ENCODE peak calls at places on chromosomes 4 and X, in six cellular contexts. Q is upper lobe of right lung; E is adrenal gland; G is mammary epithelial cell; W is CD8-positive, alpha-beta T cell; P is aorta. R is an unnamed sample.

GRCh38 chr4:121226362-121226761 is 62.2 kb upstream of the TNIP3 start:
- DNase-seq in Q (no peak), E (no peak), G (peak; percentile 27), W (no peak), P (no peak), R (no peak)

GRCh38 chrX:105483011-105483410 is 262.5 kb upstream of the TEX13A start:
- DNase-seq in Q (no peak), E (no peak), G (peak; percentile 95), W (no peak), P (no peak), R (no peak)

GRCh38 chrX:115968436-115969252 is 201.9 kb upstream of the AGTR2 start:
- DNase-seq in Q (peak; percentile 76), E (no peak), G (peak; percentile 45), W (no peak), P (peak; percentile 61), R (no peak)

GRCh38 chr4:94603170-94603747 is 151.5 kb downstream of the PDLIM5 start:
- DNase-seq in Q (no peak), E (peak; percentile 40), G (peak; percentile 20), W (no peak), P (peak; percentile 52), R (no peak)

GRCh38 chr4:156950090-156950489 is 21.5 kb downstream of the PDGFC start:
- DNase-seq in Q (no peak), E (no peak), G (no peak), W (no peak), P (no peak), R (no peak)

GRCh38 chr4:156169861-156170260 is 216.2 kb upstream of the CTSO start:
- DNase-seq in Q (no peak), E (no peak), G (no peak), W (no peak), P (no peak), R (no peak)

GRCh38 chr4:158170691-158171455 is 2.0 kb downstream of the GASK1B start:
- DNase-seq in Q (peak; percentile 78), E (peak; percentile 86), G (peak; percentile 93), W (no peak), P (peak; percentile 90), R (no peak)

GRCh38 chr4:11470709-11471441 is 42.2 kb upstream of the HS3ST1 start:
- DNase-seq in Q (no peak), E (no peak), G (peak; percentile 91), W (no peak), P (no peak), R (peak; percentile 50)

GRCh38 chrX:43604753-43605152 is 51.3 kb upstream of the MAOA start:
- DNase-seq in Q (no peak), E (no peak), G (no peak), W (no peak), P (no peak), R (no peak)

GRCh38 chr4:174217273-174218126 is 66.0 kb downstream of the FBXO8 start:
- DNase-seq in Q (no peak), E (peak; percentile 43), G (peak; percentile 17), W (no peak), P (no peak), R (no peak)

GRCh38 chrX:79161655-79162054 is 17.2 kb downstream of the GPR174 start:
- DNase-seq in Q (no peak), E (no peak), G (no peak), W (peak; percentile 16), P (no peak), R (peak; percentile 85)

GRCh38 chr4:143357161-143357845 is 20.6 kb downstream of the GAB1 start:
- DNase-seq in Q (no peak), E (no peak), G (peak; percentile 87), W (no peak), P (no peak), R (no peak)

GRCh38 chr4:159367421-159368105 is 264.7 kb downstream of the RAPGEF2 start:
- DNase-seq in Q (no peak), E (no peak), G (no peak), W (no peak), P (no peak), R (no peak)

GRCh38 chr4:124710911-124711310 is 1.6 kb downstream of the ANKRD50 start:
- DNase-seq in Q (no peak), E (no peak), G (peak; percentile 23), W (no peak), P (peak; percentile 40), R (no peak)

GRCh38 chr4:56226579-56226978 is 160.7 kb downstream of the AASDH start:
- DNase-seq in Q (no peak), E (no peak), G (no peak), W (no peak), P (no peak), R (no peak)

GRCh38 chr4:2817136-2817535 is 24.3 kb downstream of the SH3BP2 start:
- DNase-seq in Q (no peak), E (no peak), G (no peak), W (no peak), P (no peak), R (no peak)

DNA sequence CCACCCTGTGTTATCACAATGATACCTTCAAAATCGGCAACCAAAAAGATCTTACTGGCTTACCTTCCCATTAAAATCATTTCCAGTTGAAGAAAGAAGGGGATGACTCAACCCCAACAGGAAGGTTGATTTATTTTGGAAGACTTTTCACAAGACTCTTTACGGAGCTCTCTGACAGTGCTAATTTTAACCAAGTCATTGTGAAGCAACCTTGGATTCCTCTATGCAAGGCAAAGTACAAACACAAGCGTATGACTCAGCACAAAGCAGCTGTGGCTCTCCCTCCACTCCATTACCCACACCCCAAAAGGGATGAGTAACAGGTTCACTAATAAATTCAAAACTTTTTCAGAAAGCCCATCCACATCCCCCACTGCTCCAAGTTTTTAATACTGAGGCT is 213.8 kb upstream of the FGF13 start:
- DNase-seq in Q (no peak), E (peak; percentile 46), G (peak; percentile 81), W (no peak), P (no peak), R (no peak)
- H3K9me3 ChIP-seq in Q (no peaks in the 10 kb centered on the region), E (no peaks in the 10 kb centered on the region), G (no peaks in the 10 kb centered on the region), W (no peaks in the 10 kb centered on the region), P (no peaks in the 10 kb centered on the region), R (no peaks in the 10 kb centered on the region)

DNA sequence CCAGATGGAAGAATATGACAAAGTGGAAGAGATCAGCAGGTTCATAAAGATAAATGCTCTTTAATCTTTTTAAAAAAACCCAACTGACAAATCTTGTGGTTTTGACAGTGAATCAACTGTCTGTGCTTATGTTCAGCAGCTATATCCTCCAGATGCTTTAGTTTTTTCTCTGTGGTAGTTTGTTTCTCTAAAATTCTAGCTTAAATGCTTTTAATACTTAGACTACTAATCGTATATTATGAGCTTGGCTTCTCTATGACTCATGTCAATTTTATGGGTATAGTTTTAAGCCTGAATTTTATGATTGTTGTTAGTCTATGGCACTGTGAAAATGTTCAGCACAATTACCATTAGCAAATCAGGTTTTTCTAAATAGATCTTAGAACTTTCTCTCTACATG is 13.0 kb downstream of the HHIP start:
- DNase-seq in Q (no peak), E (no peak), G (peak; percentile 14), W (no peak), P (no peak), R (no peak)
- H3K4me1 ChIP-seq in Q (no peaks in the 10 kb centered on the region), E (no peaks in the 10 kb centered on the region), G (no peaks in the 10 kb centered on the region), W (no peaks in the 10 kb centered on the region), P (no peaks in the 10 kb centered on the region), R (no peaks in the 10 kb centered on the region)

DNA sequence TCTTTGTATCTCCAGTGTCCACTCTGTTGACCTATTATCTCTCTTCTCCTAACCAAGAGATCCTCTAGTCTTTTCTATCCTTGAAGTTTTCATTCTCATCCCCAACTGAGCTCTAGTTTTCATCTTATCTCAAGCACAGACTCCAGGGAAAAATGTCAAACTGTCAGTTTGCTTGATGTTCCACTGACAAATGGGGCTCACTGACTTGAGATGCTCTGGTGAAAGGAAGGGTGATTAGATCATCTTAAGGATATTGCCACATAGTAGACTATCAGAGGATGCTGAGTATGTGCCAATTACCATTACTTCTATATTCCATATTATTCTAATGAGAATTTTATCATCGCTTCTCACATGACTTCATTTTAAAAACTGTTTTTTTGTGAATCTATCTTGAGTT is 2008.2 kb downstream of the ARAP2 start:
- DNase-seq in Q (no peak), E (no peak), G (no peak), W (no peak), P (no peak), R (no peak)
- H3K9me3 ChIP-seq in Q (no peaks in the 10 kb centered on the region), E (no peaks in the 10 kb centered on the region), G (no peaks in the 10 kb centered on the region), W (no peaks in the 10 kb centered on the region), P (peaks cover 1% of the 10 kb centered on the region), R (no peaks in the 10 kb centered on the region)

DNA sequence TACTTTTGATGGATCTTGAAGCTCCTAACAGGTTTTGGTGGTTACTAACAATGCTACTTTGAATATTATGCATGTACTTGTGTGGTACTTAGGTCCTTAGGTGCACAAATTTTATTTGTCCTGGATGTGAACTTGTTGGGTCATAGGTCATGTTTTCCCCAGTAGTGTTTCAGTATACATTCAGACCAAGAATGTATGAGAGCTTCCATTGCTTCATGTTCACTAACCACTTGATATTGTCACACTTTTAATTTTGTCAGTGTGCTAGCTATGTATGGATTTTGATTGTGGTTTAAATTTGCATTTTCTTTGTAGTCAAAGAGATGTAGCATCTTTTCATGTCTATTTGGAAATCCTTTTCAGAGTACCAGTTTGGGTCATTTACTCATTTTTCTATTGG is 32.2 kb downstream of the CLCN3 start:
- DNase-seq in Q (no peak), E (no peak), G (no peak), W (no peak), P (no peak), R (no peak)
- H3K4me1 ChIP-seq in Q (peaks cover 14% of the 10 kb centered on the region), E (peaks cover 18% of the 10 kb centered on the region), G (no peaks in the 10 kb centered on the region), W (no peaks in the 10 kb centered on the region), P (no peaks in the 10 kb centered on the region), R (no peaks in the 10 kb centered on the region)

DNA sequence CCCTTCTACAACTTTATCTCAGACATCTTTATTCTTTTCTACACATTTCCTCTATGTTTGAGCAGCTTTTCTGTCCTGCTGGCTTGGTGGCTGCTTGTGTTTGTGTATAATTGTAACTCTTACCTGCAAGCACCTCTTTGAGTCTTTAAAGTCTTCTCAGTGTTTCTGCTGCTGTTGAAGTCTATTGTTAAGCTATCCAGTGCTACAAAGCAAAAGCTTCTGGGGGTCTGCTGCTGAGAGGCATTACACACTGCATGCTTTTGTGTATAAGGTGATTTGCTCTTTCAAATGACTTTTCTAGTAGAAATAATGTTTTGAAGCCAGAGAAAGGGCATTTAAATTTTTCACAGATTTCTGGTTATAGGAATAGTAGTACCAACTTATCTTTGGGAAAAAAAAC is 241.8 kb downstream of the DTHD1 start:
- DNase-seq in Q (no peak), E (no peak), G (no peak), W (no peak), P (no peak), R (no peak)
- H3K9me3 ChIP-seq in Q (peaks cover under 1% of the 10 kb centered on the region), E (peaks cover 6% of the 10 kb centered on the region), G (no peaks in the 10 kb centered on the region), W (peaks cover 3% of the 10 kb centered on the region), P (peaks cover 1% of the 10 kb centered on the region), R (peaks cover 8% of the 10 kb centered on the region)